ENCODE peak calls at places on chromosome 2, in eight cellular contexts. M is left colon; L is frontal cortex; T is activated naive CD4-positive, alpha-beta T cell treated with anti-CD3 and anti-CD28 coated beads for 36 hours; D is AG04450; B is stimulated activated CD4-positive, alpha-beta T cell treated with anti-CD3 and anti-CD28 coated beads, Interleukin-4, amount 100 ng/mL, for 24 hours; S is astrocyte of the spinal cord; W is GDM1. Z is an unnamed sample.

GRCh38 chr2:213416832-213417231 is 132.6 kb downstream of the SPAG16 start:
- DNase-seq in D (no peak), M (no peak), L (no peak), W (no peak), B (no peak), T (no peak), S (no peak), Z (no peak)

GRCh38 chr2:111172666-111173065 is 52.0 kb downstream of the BCL2L11 start:
- DNase-seq in B (no peak), M (no peak), S (no peak), W (no peak), D (no peak), L (no peak), T (no peak), Z (no peak)

GRCh38 chr2:145874466-145874865 is 1354.5 kb upstream of the ZEB2 start:
- DNase-seq in T (no peak), M (no peak), L (no peak), D (peak; percentile 16), S (peak; percentile 79), B (no peak), W (no peak), Z (no peak)

GRCh38 chr2:160906878-160907277 is 253.3 kb upstream of the TANK start:
- DNase-seq in T (no peak), W (no peak), B (no peak), S (no peak), L (no peak), M (no peak), D (no peak), Z (no peak)

GRCh38 chr2:171210864-171211431 is 50.3 kb upstream of the TLK1 start:
- DNase-seq in B (peak; percentile 34), M (no peak), D (peak; percentile 34), T (peak; percentile 60), L (no peak), W (peak; percentile 27), S (no peak), Z (peak; percentile 17)

GRCh38 chr2:86372641-86373502 is 35.4 kb upstream of the REEP1 start:
- DNase-seq in T (peak; percentile 18), L (no peak), B (no peak), S (peak; percentile 25), W (no peak), D (peak; percentile 11), M (no peak), Z (no peak)

GRCh38 chr2:128472789-128473174 is 154.1 kb upstream of the HS6ST1 start:
- DNase-seq in S (no peak), B (no peak), D (no peak), L (no peak), T (no peak), W (no peak), M (no peak), Z (no peak)

GRCh38 chr2:18440141-18440605 is 120.3 kb downstream of the RDH14 start:
- DNase-seq in T (no peak), D (peak; percentile 36), L (no peak), B (no peak), W (no peak), S (peak; percentile 42), M (no peak), Z (no peak)

GRCh38 chr2:54652540-54652939 is 70.9 kb upstream of the EML6 start:
- DNase-seq in L (no peak), M (no peak), D (no peak), T (no peak), W (no peak), S (no peak), B (no peak), Z (no peak)

GRCh38 chr2:152425765-152426710 is 91.1 kb downstream of the FMNL2 start:
- DNase-seq in T (no peak), W (no peak), M (no peak), B (no peak), L (no peak), S (peak; percentile 57), D (no peak), Z (no peak)

GRCh38 chr2:121570036-121570664 is 39.5 kb downstream of the RNU4ATAC start:
- DNase-seq in M (no peak), S (no peak), W (no peak), D (no peak), B (no peak), T (no peak), L (no peak), Z (no peak)

GRCh38 chr2:11411768-11412448 is 54.1 kb downstream of the E2F6 start:
- DNase-seq in B (no peak), W (peak; percentile 36), L (no peak), D (no peak), T (peak; percentile 30), M (no peak), S (peak; percentile 49), Z (no peak)

GRCh38 chr2:96393989-96394761 is 58.6 kb downstream of the NCAPH start:
- DNase-seq in L (peak; percentile 46), B (no peak), T (no peak), D (no peak), W (no peak), M (no peak), S (no peak), Z (no peak)

GRCh38 chr2:83900859-83901258 is 558.2 kb downstream of the SUCLG1 start:
- DNase-seq in M (no peak), L (no peak), W (no peak), B (no peak), T (no peak), S (no peak), D (peak; percentile 0), Z (no peak)

GRCh38 chr2:160402997-160403979 is 90.3 kb downstream of the RBMS1 start:
- DNase-seq in S (no peak), L (no peak), W (no peak), D (no peak), B (no peak), M (no peak), T (no peak), Z (no peak)

GRCh38 chr2:136404925-136405324 is 287.0 kb upstream of the CXCR4 start:
- DNase-seq in L (no peak), M (no peak), T (no peak), W (no peak), B (no peak), D (no peak), S (no peak), Z (no peak)

GRCh38 chr2:157620956-157621355 is 7.7 kb downstream of the ACVR1C start:
- DNase-seq in W (no peak), L (no peak), M (no peak), B (no peak), D (no peak), T (no peak), S (peak; percentile 42), Z (no peak)

GRCh38 chr2:209095432-209095831 is 328.4 kb upstream of the MAP2 start:
- DNase-seq in L (no peak), D (no peak), T (no peak), M (no peak), B (no peak), W (no peak), S (no peak), Z (no peak)

Z was measured in effector CD4-positive, alpha-beta T cell.